ENCODE peak calls at places on chromosomes 16 and 17, in eight cellular contexts. F, N, V, X, M, W, I and P are unnamed samples.

GRCh38 chr17:17841620-17842025 is 4.8 kb upstream of the SREBF1 start:
- DNase-seq in W (no peak), M (no peak), X (no peak), F (no peak), N (no peak), V (no peak), I (peak; percentile 38), P (no peak)

GRCh38 chr16:86216591-86216990 is 293.7 kb upstream of the FOXF1 start:
- DNase-seq in I (no peak), M (no peak), N (peak; percentile 71), F (no peak), V (no peak), W (no peak), X (no peak), P (no peak)

GRCh38 chr17:8857919-8858318 is 9.6 kb downstream of the PIK3R6 start:
- DNase-seq in W (no peak), F (peak; percentile 92), N (no peak), M (no peak), V (peak; percentile 55), X (no peak), I (no peak), P (peak; percentile 62)

GRCh38 chr16:3021449-3022207 is 1.5 kb downstream of the TNFRSF12A start:
- DNase-seq in N (no peak), V (peak; percentile 83), W (peak; percentile 73), I (peak; percentile 98), X (peak; percentile 84), F (peak; percentile 97), M (no peak), P (peak; percentile 68)

GRCh38 chr16:4064950-4065352 is 51.3 kb downstream of the ADCY9 start:
- DNase-seq in M (no peak), X (no peak), N (no peak), I (no peak), W (no peak), V (peak; percentile 27), F (no peak), P (no peak)

GRCh38 chr16:73275024-73275423 is 227.1 kb upstream of the ZFHX3 start:
- DNase-seq in X (no peak), F (no peak), I (no peak), M (no peak), V (no peak), W (no peak), N (no peak), P (no peak)

GRCh38 chr16:23534868-23535860 is 22.0 kb downstream of the EARS2 start:
- DNase-seq in F (no peak), V (no peak), X (no peak), M (no peak), W (no peak), I (no peak), N (no peak), P (no peak)

GRCh38 chr16:1691276-1691675 is 13.2 kb downstream of the JPT2 start:
- DNase-seq in X (peak; percentile 40), N (no peak), W (no peak), M (no peak), I (peak; percentile 48), V (no peak), F (peak; percentile 62), P (no peak)

GRCh38 chr17:81153340-81153803 is 11.9 kb upstream of the PVALEF start:
- DNase-seq in F (peak; percentile 87), I (peak; percentile 40), N (no peak), M (peak; percentile 27), V (peak; percentile 48), W (no peak), X (no peak), P (no peak)

GRCh38 chr17:50858486-50859225 is 7.5 kb downstream of the TOB1 start:
- DNase-seq in V (no peak), F (no peak), N (no peak), I (no peak), X (no peak), M (no peak), W (no peak), P (no peak)

GRCh38 chr17:4998027-4998665 is 396 bp downstream of the KIF1C start:
- DNase-seq in W (no peak), M (no peak), X (peak; percentile 34), F (peak; percentile 13), N (peak; percentile 90), I (peak; percentile 8), V (no peak), P (no peak)

GRCh38 chr16:317583-317982 is 34.6 kb downstream of the PDIA2 start:
- DNase-seq in M (no peak), I (no peak), V (no peak), N (no peak), W (no peak), F (no peak), X (no peak), P (no peak)

GRCh38 chr16:35480361-35480760 is 2020.9 kb downstream of the TP53TG3F start:
- DNase-seq in V (no peak), W (no peak), N (no peak), M (no peak), X (no peak), I (no peak), F (no peak), P (no peak)

GRCh38 chr17:2123467-2124251 is 68.8 kb downstream of the HIC1 start:
- DNase-seq in I (peak; percentile 36), M (no peak), W (no peak), F (peak; percentile 35), N (no peak), X (no peak), V (peak; percentile 40), P (no peak)